ENCODE peak calls at places on chromosomes 13 and 19, in four cellular contexts. Y is GM12878, E is K562, A is HL-60. I is an unnamed sample.

GRCh38 chr13:39484506-39485313 is 118.3 kb downstream of the LHFPL6 start:
- DNase-seq in A (no peak), E (no peak), Y (no peak), I (no peak)

GRCh38 chr13:111590796-111591195 is 270.4 kb downstream of the TEX29 start:
- DNase-seq in E (no peak), A (no peak), Y (no peak), I (no peak)

GRCh38 chr13:57629821-57630235 is 1.7 kb upstream of the PCDH17 start:
- DNase-seq in E (peak), A (no peak), Y (no peak), I (no peak)

GRCh38 chr13:31528758-31529157 is 210.6 kb upstream of the RXFP2 start:
- DNase-seq in A (no peak), E (no peak), Y (no peak), I (no peak)

GRCh38 chr19:54415901-54416621 is 797 bp downstream of the TTYH1 start:
- DNase-seq in Y (no peak), A (no peak), E (peak), I (no peak)

GRCh38 chr13:25276748-25277147 is 10.5 kb downstream of the MTMR6 start:
- DNase-seq in Y (no peak), A (no peak), E (no peak), I (no peak)

GRCh38 chr19:42433503-42434260 is 6.5 kb upstream of the LIPE start:
- DNase-seq in E (peak), A (peak), Y (no peak), I (no peak)

GRCh38 chr19:31127132-31127967 is 221.9 kb downstream of the TSHZ3 start:
- DNase-seq in E (no peak), Y (no peak), A (no peak), I (no peak)

GRCh38 chr13:48370815-48371214 is 42.1 kb downstream of the LPAR6 start:
- DNase-seq in Y (no peak), E (no peak), A (no peak), I (no peak)

GRCh38 chr19:47598407-47599349 is 10.3 kb upstream of the BICRA start:
- DNase-seq in Y (no peak), A (no peak), E (no peak), I (no peak)

GRCh38 chr13:71464673-71465072 is 402.3 kb downstream of the DACH1 start:
- DNase-seq in Y (no peak), A (no peak), E (no peak), I (no peak)

GRCh38 chr19:36916991-36917390 is 859 bp downstream of the ZNF568 start:
- DNase-seq in Y (no peak), A (peak), E (no peak), I (no peak)

GRCh38 chr19:44718441-44719261 is 19.7 kb downstream of the CEACAM16 start:
- DNase-seq in E (no peak), Y (no peak), A (peak), I (no peak)

GRCh38 chr13:98761126-98761978 is 8.9 kb upstream of the SLC15A1 start:
- DNase-seq in A (no peak), E (no peak), Y (peak), I (no peak)

GRCh38 chr13:19713186-19713965 is 69.4 kb downstream of the PSPC1 start:
- DNase-seq in Y (peak), E (peak), A (no peak), I (no peak)

GRCh38 chr19:39160523-39160861 is 34.9 kb downstream of the PAK4 start:
- DNase-seq in A (no peak), Y (no peak), E (no peak), I (no peak)

GRCh38 chr13:67048084-67048792 is 181.9 kb downstream of the PCDH9 start:
- DNase-seq in E (peak), Y (no peak), A (no peak), I (no peak)

GRCh38 chr19:44747739-44748425 is 626 bp upstream of the BCL3 start:
- DNase-seq in A (peak), E (no peak), Y (no peak), I (no peak)

GRCh38 chr13:23467048-23467931 is 33.8 kb upstream of the SACS start:
- DNase-seq in E (no peak), A (no peak), Y (no peak), I (no peak)

GRCh38 chr13:79491715-79492114 is 10.8 kb downstream of the NDFIP2 start:
- DNase-seq in A (no peak), E (no peak), Y (no peak), I (no peak)

GRCh38 chr13:23159205-23159586 is 21.6 kb upstream of the SGCG start:
- DNase-seq in Y (no peak), A (peak), E (no peak), I (no peak)

GRCh38 chr13:78826936-78827335 is 168.0 kb upstream of the OBI1 start:
- DNase-seq in Y (no peak), A (no peak), E (no peak), I (no peak)

GRCh38 chr19:46950526-46951235 is 69.0 kb upstream of the NPAS1 start:
- DNase-seq in E (no peak), A (peak), Y (no peak), I (no peak)

GRCh38 chr19:11200931-11201330 is 3.6 kb upstream of the KANK2 start:
- DNase-seq in E (no peak), A (no peak), Y (no peak), I (no peak)

GRCh38 chr19:6765738-6766356 is 1.4 kb downstream of the SH2D3A start:
- DNase-seq in Y (no peak), E (no peak), A (peak), I (no peak)

GRCh38 chr13:74017301-74018092 is 116.7 kb downstream of the KLF12 start:
- DNase-seq in E (no peak), Y (no peak), A (no peak), I (no peak)
- TF ChIP-seq SPI1 in E (no peak), Y (no peak), A (no peak), I (no peak)

GRCh38 chr19:40737102-40737644 is 13.1 kb downstream of the ACTMAP start:
- DNase-seq in Y (no peak), A (no peak), E (no peak), I (no peak)
- TF ChIP-seq SPI1 in Y (no peak), A (no peak), E (no peak), I (no peak)

GRCh38 chr13:59229861-59230260 is 933.9 kb downstream of the DIAPH3 start:
- DNase-seq in Y (no peak), E (no peak), A (no peak), I (no peak)
- TF ChIP-seq SPI1 in Y (no peak), E (no peak), A (no peak), I (no peak)

GRCh38 chr19:53333071-53333465 is 481 bp upstream of the ZNF845 start:
- DNase-seq in Y (no peak), E (no peak), A (peak), I (no peak)
- TF ChIP-seq SPI1 in Y (no peak), E (no peak), A (no peak), I (no peak)

GRCh38 chr13:74217816-74218215 is 83.6 kb upstream of the KLF12 start:
- DNase-seq in E (no peak), A (no peak), Y (no peak), I (no peak)

GRCh38 chr13:74218291-74218690 is 84.1 kb upstream of the KLF12 start:
- DNase-seq in E (no peak), Y (no peak), A (no peak), I (no peak)

GRCh38 chr13:74226791-74227475 is 92.7 kb upstream of the KLF12 start:
- DNase-seq in Y (no peak), E (no peak), A (no peak), I (no peak)

GRCh38 chr13:74219571-74219970 is 85.4 kb upstream of the KLF12 start:
- DNase-seq in E (no peak), Y (no peak), A (no peak), I (no peak)

DNA sequence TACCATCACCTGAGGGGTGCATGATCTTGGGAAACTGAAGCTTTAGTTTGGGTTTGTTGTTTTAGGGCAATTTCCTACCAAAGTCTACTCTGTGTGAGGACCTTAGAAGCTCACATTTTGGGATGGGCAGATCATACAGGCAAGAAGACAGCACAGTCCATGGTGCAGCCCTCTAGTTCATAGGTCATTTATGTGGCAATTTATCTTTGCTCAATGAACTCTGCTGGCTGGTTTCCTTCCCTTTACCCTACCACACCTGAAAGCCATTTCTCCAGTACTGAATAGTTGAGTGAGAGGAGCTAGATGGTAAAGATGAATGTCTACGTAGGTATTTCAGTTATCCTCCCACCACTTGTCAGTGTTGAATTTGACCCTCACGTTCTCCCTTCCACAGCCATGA is 87.5 kb upstream of the KLF12 start:
- DNase-seq in A (no peak), Y (no peak), E (no peak), I (no peak)
- TF ChIP-seq SPI1 in A (no peak), Y (no peak), E (no peak), I (no peak)

GRCh38 chr13:103067751-103068563 is 1.7 kb upstream of the SLC10A2 start:
- DNase-seq in A (no peak), E (no peak), Y (peak), I (no peak)
- TF ChIP-seq SPI1 in A (no peak), E (no peak), Y (no peak), I (no peak)

GRCh38 chr13:46114599-46114998 is 9.8 kb upstream of the CPB2 start:
- DNase-seq in E (no peak), Y (no peak), A (no peak), I (no peak)

GRCh38 chr13:46116653-46117502 is 12.0 kb upstream of the CPB2 start:
- DNase-seq in E (no peak), Y (no peak), A (no peak), I (no peak)

GRCh38 chr13:46111151-46111550 is 6.3 kb upstream of the CPB2 start:
- DNase-seq in A (no peak), Y (no peak), E (no peak), I (no peak)

GRCh38 chr13:46109451-46109850 is 4.6 kb upstream of the CPB2 start:
- DNase-seq in A (no peak), E (no peak), Y (no peak), I (no peak)

GRCh38 chr13:46113596-46113995 is 8.8 kb upstream of the CPB2 start:
- DNase-seq in Y (no peak), A (no peak), E (peak), I (no peak)
- TF ChIP-seq SPI1 in Y (no peak), A (no peak), E (no peak), I (no peak)

DNA sequence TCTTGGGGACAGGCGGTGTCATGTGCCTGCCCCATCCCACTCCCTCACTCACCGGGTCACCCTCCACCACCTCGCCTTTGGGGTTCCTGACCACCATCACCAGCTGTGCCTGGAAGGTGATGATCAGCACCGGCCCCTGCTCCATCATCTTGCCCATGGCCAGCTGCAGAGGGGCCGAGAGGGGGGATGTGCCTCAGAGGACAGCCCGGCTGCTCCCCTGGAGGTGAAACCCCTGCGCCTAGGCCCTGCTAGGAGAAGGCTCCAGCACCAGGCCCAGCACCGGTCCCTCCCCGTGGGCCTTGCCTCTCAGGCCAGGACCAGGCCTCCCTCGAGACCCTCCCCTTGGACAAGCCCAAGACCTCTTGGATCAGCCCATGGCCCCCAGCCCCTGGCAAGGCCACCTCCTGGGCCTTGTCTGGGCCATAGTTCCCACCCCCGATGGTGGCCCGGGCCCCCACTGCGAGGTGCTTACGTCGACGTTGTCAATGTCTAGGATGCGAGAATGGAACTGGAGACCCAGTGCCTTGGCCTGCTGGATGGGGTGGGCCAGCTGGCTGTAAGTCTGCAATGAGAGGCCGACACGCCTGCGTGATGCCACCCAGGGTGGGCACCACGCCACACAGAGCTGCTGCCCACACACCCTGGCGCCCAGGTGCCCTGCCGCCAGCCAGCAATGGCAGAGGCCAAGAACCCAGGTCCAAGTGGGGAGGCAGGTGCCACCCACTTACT is 1.8 kb upstream of the CTXN1 start:
- DNase-seq in Y (no peak), A (no peak), E (no peak), I (no peak)
- TF ChIP-seq SPI1 in Y (no peak), A (no peak), E (no peak), I (no peak)

GRCh38 chr13:40484981-40485380 is 181.5 kb downstream of the FOXO1 start:
- DNase-seq in A (no peak), E (no peak), Y (no peak), I (no peak)

GRCh38 chr13:40484101-40484800 is 182.2 kb downstream of the FOXO1 start:
- DNase-seq in Y (no peak), A (no peak), E (no peak), I (no peak)

GRCh38 chr13:40486518-40487163 is 179.8 kb downstream of the FOXO1 start:
- DNase-seq in Y (no peak), E (no peak), A (no peak), I (no peak)

GRCh38 chr13:40483601-40484000 is 182.8 kb downstream of the FOXO1 start:
- DNase-seq in A (no peak), Y (no peak), E (no peak), I (no peak)

DNA sequence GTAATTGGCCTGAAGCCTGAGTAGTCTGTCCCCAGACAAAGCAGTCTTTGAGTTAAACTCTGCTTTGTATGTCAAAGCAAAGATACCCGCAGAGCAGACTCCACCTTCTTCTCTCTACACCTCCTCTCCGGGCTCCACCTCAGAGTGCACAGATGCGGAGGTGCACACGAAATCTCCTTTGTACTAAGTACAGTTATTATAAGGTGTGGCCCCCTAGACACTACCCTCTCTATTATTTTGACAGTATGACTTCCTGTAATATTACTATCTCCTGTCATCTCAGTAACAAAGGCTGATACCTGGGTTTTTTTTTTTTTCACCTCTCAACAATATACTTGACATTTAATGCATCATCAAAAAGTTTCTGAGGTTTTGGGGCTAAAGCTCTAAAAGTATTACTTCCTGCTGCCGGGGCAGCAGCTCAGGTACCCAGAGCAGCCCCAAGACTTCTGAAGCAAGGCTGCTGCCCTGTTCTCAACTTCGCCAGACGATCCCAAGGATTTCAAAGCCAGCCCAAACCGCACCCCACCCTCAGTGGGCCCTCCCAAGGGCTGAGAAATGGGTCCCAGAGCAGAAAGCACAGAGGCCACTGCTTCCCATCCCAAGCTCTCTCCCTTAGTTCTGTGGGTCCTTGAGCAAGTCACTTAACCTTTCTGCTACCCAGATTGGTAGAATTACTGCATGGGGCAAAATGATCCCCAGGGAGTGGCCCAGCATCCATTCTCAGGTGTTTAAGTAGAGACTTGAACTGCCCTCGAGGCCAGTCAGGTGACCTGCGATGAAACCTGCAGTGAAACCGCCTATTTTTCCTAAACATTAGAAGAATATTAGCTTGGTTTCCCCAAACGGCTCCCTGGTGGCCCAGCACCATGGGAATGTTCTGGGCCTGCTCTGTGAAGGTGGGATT is 180.6 kb downstream of the FOXO1 start:
- DNase-seq in Y (no peak), A (no peak), E (no peak), I (peak)
- TF ChIP-seq SPI1 in Y (no peak), A (no peak), E (no peak), I (no peak)

DNA sequence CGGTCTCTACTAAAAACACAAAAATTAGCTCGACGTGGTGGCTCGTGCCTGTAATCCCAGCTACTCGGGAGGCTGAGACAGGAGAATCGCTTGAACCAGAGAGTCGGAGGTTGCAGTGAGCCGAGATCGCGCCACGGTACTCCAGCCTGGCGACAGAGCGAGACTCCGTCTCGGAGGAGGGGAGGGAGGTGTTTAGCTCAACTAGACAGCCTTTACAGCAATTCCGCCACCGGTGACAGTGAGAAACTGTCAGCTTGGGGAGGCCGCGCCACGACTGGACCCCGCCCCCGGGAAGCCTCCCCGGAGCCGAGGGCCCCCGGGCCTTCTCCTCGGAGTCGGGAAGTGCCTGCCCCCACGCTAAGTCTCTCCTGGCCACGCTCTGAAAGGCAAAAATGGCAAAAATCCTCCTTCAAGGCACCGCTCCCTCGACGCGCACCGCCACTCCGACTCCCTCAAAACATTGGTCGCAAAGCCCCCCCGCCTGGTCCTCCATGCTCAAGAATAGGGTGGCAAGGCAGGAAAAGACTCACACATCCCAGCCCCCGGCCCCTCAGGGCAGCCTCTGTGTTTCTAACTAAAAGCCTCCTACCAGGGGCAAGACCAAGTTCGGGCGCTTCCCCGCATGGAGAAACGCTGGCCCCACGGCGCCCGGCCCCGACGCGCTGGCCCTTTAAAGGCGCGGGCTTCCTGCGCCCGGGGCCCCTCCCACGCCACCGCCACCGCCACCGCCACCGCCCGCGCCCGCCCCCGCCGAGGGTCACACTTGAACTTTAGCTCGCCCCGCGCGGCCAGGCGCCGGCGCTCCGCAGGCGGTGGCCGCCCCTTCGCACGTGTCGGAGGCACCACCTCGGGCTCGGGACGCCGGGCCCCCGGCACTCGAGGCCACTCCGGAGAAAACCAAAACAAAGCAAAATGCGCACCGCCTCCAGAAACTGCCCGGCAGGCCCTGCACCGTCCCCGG is 2.1 kb downstream of the FOXO1 start:
- DNase-seq in A (no peak), E (peak), Y (no peak), I (peak)
- TF ChIP-seq SPI1 in A (no peak), E (no peak), Y (no peak), I (no peak)